ENCODE peak calls at places on chromosomes 13 and 19, in nine cellular contexts. One of them, this sample, is unnamed.

GRCh38 chr19:58548859-58549663 is 5.2 kb downstream of the TRIM28 start:
- DNase-seq in hepatocyte: no peak
- DNase-seq in prostate gland: no peak
- DNase-seq in small intestine: no peak
- DNase-seq in Caco-2: no peak
- DNase-seq in heart right ventricle: no peak
- DNase-seq in neural progenitor cell: no peak
- DNase-seq in CD8-positive, alpha-beta memory T cell: no peak
- DNase-seq in neuronal stem cell: no peak
- DNase-seq in this sample: no peak

GRCh38 chr19:37218592-37218935 is 550 bp downstream of the ZNF383 start:
- DNase-seq in hepatocyte: no peak
- DNase-seq in prostate gland: no peak
- DNase-seq in small intestine: no peak
- DNase-seq in Caco-2: no peak
- DNase-seq in heart right ventricle: no peak
- DNase-seq in neural progenitor cell: no peak
- DNase-seq in CD8-positive, alpha-beta memory T cell: no peak
- DNase-seq in neuronal stem cell: no peak
- DNase-seq in this sample: no peak

GRCh38 chr13:39787086-39787487 is 131.6 kb downstream of the COG6 start:
- DNase-seq in hepatocyte: no peak
- DNase-seq in prostate gland: no peak
- DNase-seq in small intestine: no peak
- DNase-seq in Caco-2: no peak
- DNase-seq in heart right ventricle: peak; percentile 21
- DNase-seq in neural progenitor cell: peak; percentile 62
- DNase-seq in CD8-positive, alpha-beta memory T cell: no peak
- DNase-seq in neuronal stem cell: peak; percentile 65
- DNase-seq in this sample: no peak

GRCh38 chr13:67135356-67135755 is 94.8 kb downstream of the PCDH9 start:
- DNase-seq in hepatocyte: no peak
- DNase-seq in prostate gland: no peak
- DNase-seq in small intestine: no peak
- DNase-seq in Caco-2: no peak
- DNase-seq in heart right ventricle: no peak
- DNase-seq in neural progenitor cell: no peak
- DNase-seq in CD8-positive, alpha-beta memory T cell: no peak
- DNase-seq in neuronal stem cell: no peak
- DNase-seq in this sample: no peak

GRCh38 chr13:79382545-79383275 is 23.3 kb downstream of the RBM26 start:
- DNase-seq in hepatocyte: no peak
- DNase-seq in prostate gland: no peak
- DNase-seq in small intestine: no peak
- DNase-seq in Caco-2: peak; percentile 51
- DNase-seq in heart right ventricle: no peak
- DNase-seq in neural progenitor cell: no peak
- DNase-seq in CD8-positive, alpha-beta memory T cell: no peak
- DNase-seq in neuronal stem cell: no peak
- DNase-seq in this sample: no peak

GRCh38 chr13:105914637-105915036 is 620.8 kb downstream of the EFNB2 start:
- DNase-seq in hepatocyte: no peak
- DNase-seq in prostate gland: no peak
- DNase-seq in small intestine: no peak
- DNase-seq in Caco-2: no peak
- DNase-seq in heart right ventricle: no peak
- DNase-seq in neural progenitor cell: no peak
- DNase-seq in CD8-positive, alpha-beta memory T cell: no peak
- DNase-seq in neuronal stem cell: no peak
- DNase-seq in this sample: no peak

GRCh38 chr13:105436946-105437345 is 1098.5 kb downstream of the EFNB2 start:
- DNase-seq in hepatocyte: no peak
- DNase-seq in prostate gland: no peak
- DNase-seq in small intestine: no peak
- DNase-seq in Caco-2: no peak
- DNase-seq in heart right ventricle: no peak
- DNase-seq in neural progenitor cell: no peak
- DNase-seq in CD8-positive, alpha-beta memory T cell: no peak
- DNase-seq in neuronal stem cell: no peak
- DNase-seq in this sample: no peak

GRCh38 chr13:91817250-91817649 is 418.8 kb downstream of the GPC5 start:
- DNase-seq in hepatocyte: peak; percentile 15
- DNase-seq in prostate gland: no peak
- DNase-seq in small intestine: no peak
- DNase-seq in Caco-2: peak; percentile 5
- DNase-seq in heart right ventricle: no peak
- DNase-seq in neural progenitor cell: no peak
- DNase-seq in CD8-positive, alpha-beta memory T cell: no peak
- DNase-seq in neuronal stem cell: no peak
- DNase-seq in this sample: no peak

GRCh38 chr19:58059003-58059671 is at the start of gene ZNF135:
- DNase-seq in hepatocyte: peak; percentile 95
- DNase-seq in prostate gland: peak; percentile 80
- DNase-seq in small intestine: peak; percentile 66
- DNase-seq in Caco-2: no peak
- DNase-seq in heart right ventricle: peak; percentile 92
- DNase-seq in neural progenitor cell: peak; percentile 91
- DNase-seq in CD8-positive, alpha-beta memory T cell: peak; percentile 41
- DNase-seq in neuronal stem cell: peak; percentile 80
- DNase-seq in this sample: peak; percentile 94

GRCh38 chr19:48061401-48062344 is 17.8 kb upstream of the CABP5 start:
- DNase-seq in hepatocyte: no peak
- DNase-seq in prostate gland: peak; percentile 49
- DNase-seq in small intestine: no peak
- DNase-seq in Caco-2: no peak
- DNase-seq in heart right ventricle: no peak
- DNase-seq in neural progenitor cell: no peak
- DNase-seq in CD8-positive, alpha-beta memory T cell: no peak
- DNase-seq in neuronal stem cell: no peak
- DNase-seq in this sample: peak; percentile 65

GRCh38 chr19:55454787-55455243 is 6.6 kb downstream of the ISOC2 start:
- DNase-seq in hepatocyte: no peak
- DNase-seq in prostate gland: no peak
- DNase-seq in small intestine: peak; percentile 30
- DNase-seq in Caco-2: peak; percentile 68
- DNase-seq in heart right ventricle: no peak
- DNase-seq in neural progenitor cell: peak; percentile 71
- DNase-seq in CD8-positive, alpha-beta memory T cell: peak; percentile 24
- DNase-seq in neuronal stem cell: no peak
- DNase-seq in this sample: peak; percentile 89

GRCh38 chr19:13906525-13906904 is 514 bp downstream of the CC2D1A start:
- DNase-seq in hepatocyte: peak; percentile 55
- DNase-seq in prostate gland: no peak
- DNase-seq in small intestine: peak; percentile 82
- DNase-seq in Caco-2: peak; percentile 59
- DNase-seq in heart right ventricle: peak; percentile 27
- DNase-seq in neural progenitor cell: no peak
- DNase-seq in CD8-positive, alpha-beta memory T cell: no peak
- DNase-seq in neuronal stem cell: no peak
- DNase-seq in this sample: peak; percentile 61

GRCh38 chr19:13039211-13039789 is 44.0 kb downstream of the NFIX start:
- DNase-seq in hepatocyte: no peak
- DNase-seq in prostate gland: no peak
- DNase-seq in small intestine: no peak
- DNase-seq in Caco-2: no peak
- DNase-seq in heart right ventricle: no peak
- DNase-seq in neural progenitor cell: no peak
- DNase-seq in CD8-positive, alpha-beta memory T cell: no peak
- DNase-seq in neuronal stem cell: no peak
- DNase-seq in this sample: no peak

GRCh38 chr19:14450168-14450874 is 17.2 kb downstream of the PKN1 start:
- DNase-seq in hepatocyte: peak; percentile 37
- DNase-seq in prostate gland: no peak
- DNase-seq in small intestine: peak; percentile 3
- DNase-seq in Caco-2: peak; percentile 71
- DNase-seq in heart right ventricle: no peak
- DNase-seq in neural progenitor cell: peak; percentile 65
- DNase-seq in CD8-positive, alpha-beta memory T cell: peak; percentile 43
- DNase-seq in neuronal stem cell: no peak
- DNase-seq in this sample: peak; percentile 99

GRCh38 chr13:38045278-38046048 is 175.9 kb upstream of the TRPC4 start:
- DNase-seq in hepatocyte: peak; percentile 38
- DNase-seq in prostate gland: no peak
- DNase-seq in small intestine: peak; percentile 33
- DNase-seq in Caco-2: peak; percentile 47
- DNase-seq in heart right ventricle: no peak
- DNase-seq in neural progenitor cell: peak; percentile 52
- DNase-seq in CD8-positive, alpha-beta memory T cell: no peak
- DNase-seq in neuronal stem cell: peak; percentile 3
- DNase-seq in this sample: peak; percentile 69

GRCh38 chr13:112067871-112068305 is 939 bp downstream of the SOX1 start:
- DNase-seq in hepatocyte: no peak
- DNase-seq in prostate gland: no peak
- DNase-seq in small intestine: no peak
- DNase-seq in Caco-2: no peak
- DNase-seq in heart right ventricle: no peak
- DNase-seq in neural progenitor cell: peak; percentile 76
- DNase-seq in CD8-positive, alpha-beta memory T cell: no peak
- DNase-seq in neuronal stem cell: no peak
- DNase-seq in this sample: peak; percentile 82
- H3K4me1 ChIP-seq in hepatocyte: peaks cover 3% of the 10 kb centered on the region
- H3K4me1 ChIP-seq in prostate gland: no peaks in the 10 kb centered on the region
- H3K4me1 ChIP-seq in small intestine: no peaks in the 10 kb centered on the region
- H3K4me1 ChIP-seq in Caco-2: peaks cover 3% of the 10 kb centered on the region
- H3K4me1 ChIP-seq in heart right ventricle: no peaks in the 10 kb centered on the region
- H3K4me1 ChIP-seq in neural progenitor cell: peaks cover 46% of the 10 kb centered on the region
- H3K4me1 ChIP-seq in CD8-positive, alpha-beta memory T cell: peaks cover 7% of the 10 kb centered on the region
- H3K4me1 ChIP-seq in neuronal stem cell: peaks cover 14% of the 10 kb centered on the region
- H3K4me1 ChIP-seq in this sample: no peaks in the 10 kb centered on the region

DNA sequence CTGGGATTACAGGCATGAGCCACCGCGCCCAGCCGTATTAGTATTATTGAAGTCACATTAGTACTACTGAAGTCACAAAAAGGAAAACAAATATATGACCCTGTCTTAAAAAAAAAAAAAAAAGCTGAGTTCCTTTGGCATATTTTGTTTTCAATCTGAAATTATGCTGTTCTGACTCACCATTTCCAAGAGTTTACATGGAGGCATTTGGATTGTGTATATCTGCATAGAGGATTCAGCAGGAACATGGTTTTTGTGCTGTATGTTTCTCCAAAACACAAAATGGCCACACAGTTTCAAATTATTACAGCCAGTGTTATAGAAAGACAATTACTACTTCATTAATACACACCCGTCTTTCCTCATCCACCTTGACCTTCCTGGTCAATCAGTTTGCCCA is 103.5 kb upstream of the TSC22D1 start:
- DNase-seq in hepatocyte: no peak
- DNase-seq in prostate gland: no peak
- DNase-seq in small intestine: no peak
- DNase-seq in Caco-2: no peak
- DNase-seq in heart right ventricle: no peak
- DNase-seq in neural progenitor cell: no peak
- DNase-seq in CD8-positive, alpha-beta memory T cell: no peak
- DNase-seq in neuronal stem cell: no peak
- DNase-seq in this sample: no peak
- H3K4me1 ChIP-seq in hepatocyte: no peaks in the 10 kb centered on the region
- H3K4me1 ChIP-seq in prostate gland: no peaks in the 10 kb centered on the region
- H3K4me1 ChIP-seq in small intestine: no peaks in the 10 kb centered on the region
- H3K4me1 ChIP-seq in Caco-2: no peaks in the 10 kb centered on the region
- H3K4me1 ChIP-seq in heart right ventricle: no peaks in the 10 kb centered on the region
- H3K4me1 ChIP-seq in neural progenitor cell: no peaks in the 10 kb centered on the region
- H3K4me1 ChIP-seq in CD8-positive, alpha-beta memory T cell: no peaks in the 10 kb centered on the region
- H3K4me1 ChIP-seq in neuronal stem cell: no peaks in the 10 kb centered on the region
- H3K4me1 ChIP-seq in this sample: no peaks in the 10 kb centered on the region

GRCh38 chr19:40055832-40056504 is at the start of gene ZNF780B:
- DNase-seq in hepatocyte: peak; percentile 67
- DNase-seq in prostate gland: peak; percentile 56
- DNase-seq in small intestine: peak; percentile 77
- DNase-seq in Caco-2: peak; percentile 73
- DNase-seq in heart right ventricle: peak; percentile 54
- DNase-seq in neural progenitor cell: peak; percentile 63
- DNase-seq in CD8-positive, alpha-beta memory T cell: peak; percentile 65
- DNase-seq in neuronal stem cell: peak; percentile 15
- DNase-seq in this sample: peak; percentile 87

GRCh38 chr19:40056505-40056904 is 474 bp upstream of the ZNF780B start:
- DNase-seq in hepatocyte: no peak
- DNase-seq in prostate gland: no peak
- DNase-seq in small intestine: no peak
- DNase-seq in Caco-2: no peak
- DNase-seq in heart right ventricle: no peak
- DNase-seq in neural progenitor cell: no peak
- DNase-seq in CD8-positive, alpha-beta memory T cell: no peak
- DNase-seq in neuronal stem cell: no peak
- DNase-seq in this sample: no peak

GRCh38 chr19:40054632-40055031 is 1.4 kb downstream of the ZNF780B start:
- DNase-seq in hepatocyte: no peak
- DNase-seq in prostate gland: no peak
- DNase-seq in small intestine: no peak
- DNase-seq in Caco-2: no peak
- DNase-seq in heart right ventricle: no peak
- DNase-seq in neural progenitor cell: no peak
- DNase-seq in CD8-positive, alpha-beta memory T cell: no peak
- DNase-seq in neuronal stem cell: no peak
- DNase-seq in this sample: no peak

GRCh38 chr19:40055049-40055448 is 982 bp downstream of the ZNF780B start:
- DNase-seq in hepatocyte: no peak
- DNase-seq in prostate gland: no peak
- DNase-seq in small intestine: no peak
- DNase-seq in Caco-2: no peak
- DNase-seq in heart right ventricle: no peak
- DNase-seq in neural progenitor cell: no peak
- DNase-seq in CD8-positive, alpha-beta memory T cell: no peak
- DNase-seq in neuronal stem cell: no peak
- DNase-seq in this sample: no peak

GRCh38 chr19:40053491-40053890 is 2.5 kb downstream of the ZNF780B start:
- DNase-seq in hepatocyte: no peak
- DNase-seq in prostate gland: no peak
- DNase-seq in small intestine: no peak
- DNase-seq in Caco-2: no peak
- DNase-seq in heart right ventricle: no peak
- DNase-seq in neural progenitor cell: no peak
- DNase-seq in CD8-positive, alpha-beta memory T cell: no peak
- DNase-seq in neuronal stem cell: no peak
- DNase-seq in this sample: no peak
- H3K4me1 ChIP-seq in hepatocyte: no peaks in the 10 kb centered on the region
- H3K4me1 ChIP-seq in prostate gland: no peaks in the 10 kb centered on the region
- H3K4me1 ChIP-seq in small intestine: no peaks in the 10 kb centered on the region
- H3K4me1 ChIP-seq in Caco-2: no peaks in the 10 kb centered on the region
- H3K4me1 ChIP-seq in heart right ventricle: peaks cover 9% of the 10 kb centered on the region
- H3K4me1 ChIP-seq in neural progenitor cell: peaks cover 5% of the 10 kb centered on the region
- H3K4me1 ChIP-seq in CD8-positive, alpha-beta memory T cell: peaks cover 16% of the 10 kb centered on the region
- H3K4me1 ChIP-seq in neuronal stem cell: peaks cover 3% of the 10 kb centered on the region
- H3K4me1 ChIP-seq in this sample: no peaks in the 10 kb centered on the region

DNA sequence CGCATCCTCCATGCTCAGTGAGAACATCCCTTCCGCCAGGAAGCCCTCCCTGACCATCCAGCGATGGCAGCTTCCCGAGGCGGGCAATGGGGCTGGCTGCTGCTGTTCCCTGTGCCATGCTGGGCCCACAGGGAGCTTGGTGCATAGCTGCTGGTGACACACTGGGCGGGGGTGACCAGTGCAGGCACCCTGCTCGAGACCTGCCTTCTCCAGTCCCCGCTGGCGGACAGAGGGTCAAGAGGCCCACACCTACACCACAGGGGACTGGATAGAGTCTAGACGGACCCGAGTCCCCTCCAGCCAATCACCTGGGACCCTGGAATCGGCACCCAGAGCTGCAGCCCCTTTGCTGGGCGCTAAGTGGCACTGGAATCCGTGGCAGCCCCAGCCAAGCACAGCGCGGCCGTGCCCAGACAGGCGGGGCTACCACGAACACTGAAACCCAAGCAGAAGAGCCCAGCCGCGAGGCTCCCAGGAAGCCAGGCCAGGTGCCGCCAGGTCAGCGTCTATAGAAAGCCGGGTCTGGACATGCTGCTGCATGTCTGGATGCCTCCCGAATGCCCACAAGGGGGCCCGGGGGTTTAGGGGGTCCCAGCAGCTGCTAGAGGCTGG is 9.0 kb upstream of the TBXA2R start:
- DNase-seq in hepatocyte: no peak
- DNase-seq in prostate gland: no peak
- DNase-seq in small intestine: no peak
- DNase-seq in Caco-2: no peak
- DNase-seq in heart right ventricle: no peak
- DNase-seq in neural progenitor cell: no peak
- DNase-seq in CD8-positive, alpha-beta memory T cell: no peak
- DNase-seq in neuronal stem cell: no peak
- DNase-seq in this sample: no peak
- H3K4me1 ChIP-seq in hepatocyte: no peaks in the 10 kb centered on the region
- H3K4me1 ChIP-seq in prostate gland: no peaks in the 10 kb centered on the region
- H3K4me1 ChIP-seq in small intestine: no peaks in the 10 kb centered on the region
- H3K4me1 ChIP-seq in Caco-2: no peaks in the 10 kb centered on the region
- H3K4me1 ChIP-seq in heart right ventricle: no peaks in the 10 kb centered on the region
- H3K4me1 ChIP-seq in neural progenitor cell: no peaks in the 10 kb centered on the region
- H3K4me1 ChIP-seq in CD8-positive, alpha-beta memory T cell: peaks cover 5% of the 10 kb centered on the region
- H3K4me1 ChIP-seq in neuronal stem cell: no peaks in the 10 kb centered on the region
- H3K4me1 ChIP-seq in this sample: no peaks in the 10 kb centered on the region